ENCODE peak calls at places on chromosomes 7 and 10, in ten cellular contexts. X, J, P, U, R, M, W, Z, L and D are unnamed samples.

GRCh38 chr7:144513332-144513731 is 109.8 kb upstream of the NOBOX start:
- DNase-seq in Z (no peak), W (no peak), U (peak), L (peak), R (peak), X (no peak), P (no peak), M (no peak), J (peak), D (peak)

GRCh38 chr10:117656385-117657367 is 114.1 kb downstream of the EMX2 start:
- DNase-seq in P (no peak), M (no peak), W (no peak), Z (no peak), L (no peak), R (no peak), U (no peak), X (no peak), J (no peak), D (no peak)

GRCh38 chr7:12064716-12065115 is 146.4 kb upstream of the TMEM106B start:
- DNase-seq in L (no peak), J (no peak), X (no peak), P (no peak), W (no peak), Z (no peak), M (no peak), U (no peak), R (no peak), D (no peak)

GRCh38 chr7:80942261-80943041 is 23.6 kb upstream of the SEMA3C start:
- DNase-seq in Z (no peak), J (peak), X (peak), R (peak), P (peak), W (peak), M (peak), U (peak), L (peak), D (peak)

GRCh38 chr10:104018471-104018870 is 51.5 kb downstream of the SLK start:
- DNase-seq in M (no peak), U (no peak), J (no peak), P (no peak), R (no peak), L (no peak), X (no peak), Z (no peak), W (no peak), D (no peak)

GRCh38 chr7:181738-182137 is 10.6 kb upstream of the FAM20C start:
- DNase-seq in L (no peak), Z (no peak), P (no peak), U (no peak), M (no peak), X (no peak), W (no peak), R (no peak), J (no peak), D (no peak)

GRCh38 chr10:613217-613616 is 76.3 kb downstream of the DIP2C start:
- DNase-seq in W (peak), P (peak), Z (no peak), L (no peak), M (peak), U (no peak), J (no peak), X (peak), R (no peak), D (peak)

GRCh38 chr10:65670087-65670486 is 1255.7 kb upstream of the LRRTM3 start:
- DNase-seq in U (no peak), X (no peak), R (peak), M (no peak), Z (no peak), J (peak), P (no peak), W (peak), L (peak), D (no peak)

GRCh38 chr10:124450010-124450782 is at the start of gene NKX1-2:
- DNase-seq in U (no peak), X (no peak), Z (no peak), W (peak), P (no peak), J (no peak), R (no peak), M (no peak), L (peak), D (no peak)

GRCh38 chr10:126393076-126393475 is 4.8 kb upstream of the ADAM12 start:
- DNase-seq in P (no peak), Z (no peak), R (no peak), M (no peak), J (no peak), W (no peak), U (no peak), X (no peak), L (no peak), D (no peak)

GRCh38 chr7:133741703-133742102 is 385.4 kb upstream of the LRGUK start:
- DNase-seq in Z (no peak), L (no peak), P (no peak), R (no peak), U (no peak), W (no peak), J (no peak), M (no peak), X (no peak), D (no peak)

GRCh38 chr7:139771001-139771956 is 6.5 kb downstream of the HIPK2 start:
- DNase-seq in R (peak), X (no peak), L (peak), P (no peak), J (peak), M (no peak), W (peak), U (peak), Z (no peak), D (peak)

GRCh38 chr10:110067960-110068770 is 60.4 kb downstream of the ADD3 start:
- DNase-seq in R (no peak), L (peak), Z (peak), X (peak), P (peak), J (peak), U (peak), M (no peak), W (no peak), D (no peak)

GRCh38 chr7:30751696-30752273 is at the start of gene INMT:
- DNase-seq in P (peak), U (no peak), L (no peak), X (no peak), Z (no peak), W (no peak), J (peak), M (no peak), R (no peak), D (no peak)

GRCh38 chr7:101093907-101094306 is 8.6 kb downstream of the TRIM56 start:
- DNase-seq in P (no peak), R (peak), X (no peak), L (peak), W (peak), U (no peak), J (peak), M (no peak), Z (no peak), D (peak)

GRCh38 chr10:248307-248706 is 113.1 kb downstream of the ZMYND11 start:
- DNase-seq in U (no peak), W (no peak), L (no peak), R (no peak), X (no peak), P (no peak), J (no peak), Z (peak), M (no peak), D (no peak)

GRCh38 chr7:85095816-85096215 is 91.0 kb downstream of the SEMA3D start:
- DNase-seq in M (no peak), L (peak), R (no peak), Z (no peak), J (peak), X (no peak), P (no peak), U (no peak), W (no peak), D (no peak)

GRCh38 chr10:110600487-110601101 is 33.1 kb downstream of the SMC3 start:
- DNase-seq in X (peak), M (no peak), W (peak), U (peak), Z (no peak), L (peak), R (peak), P (no peak), J (peak), D (peak)

GRCh38 chr7:47663841-47664240 is 81.9 kb upstream of the TNS3 start:
- DNase-seq in R (no peak), L (no peak), P (no peak), Z (no peak), J (no peak), X (no peak), M (no peak), W (no peak), U (no peak), D (no peak)

GRCh38 chr10:109358325-109358724 is 565.0 kb downstream of the XPNPEP1 start:
- DNase-seq in R (no peak), J (no peak), U (no peak), P (no peak), W (no peak), M (no peak), X (no peak), L (no peak), Z (no peak), D (no peak)

GRCh38 chr7:145557805-145558204 is 558.8 kb upstream of the CNTNAP2 start:
- DNase-seq in Z (no peak), P (no peak), X (no peak), J (no peak), W (no peak), L (no peak), R (no peak), M (no peak), U (no peak), D (no peak)

GRCh38 chr10:101495324-101495925 is 92.6 kb downstream of the POLL start:
- DNase-seq in Z (no peak), P (no peak), W (peak), X (no peak), L (peak), U (peak), R (peak), M (no peak), J (peak), D (peak)

GRCh38 chr10:121708921-121709625 is 110.8 kb upstream of the FGFR2 start:
- DNase-seq in U (no peak), X (no peak), M (no peak), L (no peak), J (peak), Z (no peak), W (no peak), P (no peak), R (no peak), D (no peak)

GRCh38 chr10:112852308-112852707 is 97.7 kb upstream of the TCF7L2 start:
- DNase-seq in L (no peak), W (no peak), U (peak), X (no peak), R (no peak), J (no peak), P (peak), Z (no peak), M (peak), D (no peak)

GRCh38 chr10:5811387-5811821 is 1.8 kb downstream of the GDI2 start:
- DNase-seq in U (peak), Z (no peak), M (no peak), L (peak), J (peak), P (no peak), W (peak), X (peak), R (no peak), D (peak)

GRCh38 chr10:5806745-5807144 is 6.5 kb downstream of the GDI2 start:
- DNase-seq in X (no peak), R (no peak), Z (no peak), U (no peak), L (no peak), J (no peak), P (no peak), W (no peak), M (no peak), D (no peak)

GRCh38 chr10:5810235-5810634 is 3.0 kb downstream of the GDI2 start:
- DNase-seq in L (no peak), Z (no peak), M (no peak), J (no peak), P (no peak), W (no peak), U (no peak), X (no peak), R (no peak), D (no peak)

GRCh38 chr10:5812283-5813090 is 747 bp downstream of the GDI2 start:
- DNase-seq in W (peak), L (peak), X (peak), J (peak), Z (peak), U (peak), R (no peak), M (peak), P (peak), D (peak)

DNA sequence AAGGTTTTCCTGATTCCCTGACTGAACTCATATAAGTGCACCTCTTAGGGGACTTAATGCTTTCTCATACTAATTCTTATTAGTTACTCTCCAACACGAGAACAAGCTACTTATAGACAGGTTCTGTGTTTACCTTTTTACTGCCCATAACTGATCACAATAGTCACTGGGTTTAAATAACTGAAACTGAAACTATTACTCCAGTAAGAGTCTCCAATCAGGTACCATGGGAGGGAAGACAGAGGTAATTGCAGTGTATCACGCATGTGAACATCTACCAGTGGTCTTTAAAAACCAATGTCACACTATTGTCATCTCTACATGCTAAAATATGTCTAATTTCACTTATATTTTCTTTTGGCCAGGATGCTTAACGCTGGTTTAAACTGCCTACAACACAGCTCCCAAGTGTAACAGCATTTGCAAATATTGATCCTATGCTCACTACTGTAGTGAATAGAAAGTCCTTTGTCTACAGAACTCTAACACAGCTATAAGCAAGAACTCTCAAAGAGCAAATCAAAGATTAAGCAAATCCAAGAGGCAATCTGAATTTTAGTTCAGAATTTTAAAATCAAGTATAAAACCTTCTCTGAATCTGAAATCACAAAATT is 3.6 kb downstream of the GDI2 start:
- DNase-seq in L (peak), P (no peak), W (no peak), Z (no peak), R (no peak), X (no peak), J (no peak), M (no peak), U (no peak), D (no peak)
- H3K4me3 ChIP-seq in L (peak), P (no peak), W (peak), Z (no peak), R (no peak), X (no peak), J (no peak), M (no peak), U (peak), D (no peak)

DNA sequence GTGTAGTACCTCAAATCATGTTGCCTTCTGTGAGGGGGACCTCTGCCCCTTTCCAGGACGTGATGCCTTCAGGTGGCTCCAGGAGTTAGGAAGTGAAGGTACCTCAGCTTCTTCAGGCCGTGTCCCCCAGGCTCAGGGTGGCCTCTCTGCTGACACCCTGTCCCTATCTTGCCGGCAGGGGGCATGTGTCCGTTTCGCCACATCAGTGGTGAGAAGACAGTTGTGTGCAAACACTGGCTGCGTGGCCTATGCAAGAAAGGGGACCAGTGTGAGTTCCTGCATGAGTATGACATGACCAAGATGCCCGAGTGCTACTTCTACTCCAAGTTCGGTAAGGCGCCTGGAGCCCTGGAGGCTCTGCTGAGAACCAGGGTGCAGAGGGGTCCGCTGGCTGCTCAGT is 9.2 kb downstream of the CPSF4 start:
- DNase-seq in R (no peak), P (no peak), Z (no peak), M (no peak), J (no peak), X (no peak), W (no peak), U (peak), L (no peak), D (no peak)
- TF ChIP-seq CTCF in R (peak), P (no peak), Z (no peak), M (no peak), J (no peak), X (no peak), W (no peak), U (peak), L (no peak), D (peak)

DNA sequence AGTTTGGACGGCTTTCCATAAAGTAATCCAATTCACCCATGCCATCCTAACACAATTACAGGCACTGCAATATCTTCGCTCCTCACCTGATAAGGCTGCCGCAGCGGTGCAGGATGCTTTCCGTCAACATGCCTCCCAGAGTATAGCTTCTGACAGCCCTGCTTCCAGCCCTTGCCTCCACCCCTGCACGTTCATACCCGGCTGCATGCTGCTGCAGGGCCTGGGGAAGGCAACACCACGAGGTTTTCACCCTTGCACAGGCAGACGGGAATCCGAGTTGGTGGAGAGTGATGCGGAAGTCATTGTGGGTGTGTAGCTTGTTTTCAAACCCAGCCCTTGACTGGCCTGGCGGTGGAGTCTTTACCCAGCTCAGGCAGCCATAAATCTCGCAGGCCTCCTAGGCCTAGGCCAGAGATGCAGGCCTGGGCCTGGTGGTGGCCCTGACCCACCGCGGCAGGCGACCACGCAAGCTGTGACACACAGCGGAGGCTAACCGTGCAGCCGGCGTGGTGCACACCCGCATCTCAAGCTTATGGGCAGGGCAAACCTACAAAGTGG is 12.7 kb downstream of the EBF3 start:
- DNase-seq in W (no peak), P (no peak), M (no peak), J (peak), U (no peak), R (no peak), L (no peak), Z (no peak), X (no peak), D (no peak)
- H3K4me3 ChIP-seq in W (no peak), P (no peak), M (no peak), J (no peak), U (no peak), R (no peak), L (no peak), Z (no peak), X (no peak), D (no peak)

GRCh38 chr7:142445019-142445686 is 187.3 kb upstream of the PRSS58 start:
- DNase-seq in Z (peak), R (no peak), J (no peak), M (no peak), L (no peak), X (no peak), W (no peak), U (peak), P (no peak), D (peak)
- TF ChIP-seq CTCF in Z (no peak), R (peak), J (peak), M (no peak), L (peak), X (no peak), W (peak), U (peak), P (no peak), D (peak)

DNA sequence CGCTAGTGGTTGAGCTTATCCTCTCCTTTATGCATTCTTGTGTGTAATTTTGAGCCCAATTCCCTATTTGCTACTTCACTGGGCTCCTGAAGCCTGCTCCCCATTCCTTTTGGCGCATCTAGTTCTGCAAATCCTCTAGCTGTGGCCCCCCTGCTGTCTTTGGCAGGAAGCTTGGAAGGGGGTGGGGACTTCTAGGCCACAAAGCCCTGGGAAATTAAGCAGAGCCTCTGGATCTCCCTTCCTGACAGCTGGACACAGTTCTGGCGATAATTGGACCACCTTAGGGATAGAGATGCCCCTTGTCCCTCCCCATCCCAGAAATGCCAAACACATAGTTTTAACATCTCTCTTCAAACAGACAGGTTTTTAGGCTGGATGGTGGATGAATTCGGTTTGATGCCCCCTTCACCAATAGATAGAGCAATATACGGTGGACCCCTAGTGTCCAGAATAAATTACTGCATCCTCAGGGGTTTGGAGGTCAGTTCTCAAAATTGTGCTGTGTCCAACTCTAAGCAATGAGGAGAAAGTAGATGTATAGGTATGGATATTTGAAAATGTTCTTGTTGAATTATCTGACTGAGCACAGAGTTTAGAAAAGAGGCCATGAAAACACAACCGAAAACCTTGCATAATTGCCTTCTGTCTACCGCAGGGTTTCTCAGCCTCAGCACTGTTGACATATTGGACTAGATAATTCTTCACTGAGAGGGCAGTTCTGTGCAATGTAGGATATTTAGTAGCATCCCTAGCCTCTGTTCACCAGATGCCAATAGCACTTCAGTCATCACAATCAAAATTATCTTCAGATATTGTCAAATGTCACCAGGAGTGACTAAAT is 75.5 kb downstream of the PAPSS2 start:
- DNase-seq in L (peak), R (peak), Z (no peak), M (no peak), U (peak), W (peak), X (peak), P (peak), J (peak), D (peak)
- H3K4me3 ChIP-seq in L (no peak), R (no peak), Z (no peak), M (no peak), U (no peak), W (no peak), X (no peak), P (no peak), J (no peak), D (no peak)

GRCh38 chr7:24723178-24723530 is 34.1 kb downstream of the GSDME start:
- DNase-seq in X (no peak), W (no peak), U (no peak), M (no peak), L (no peak), P (no peak), J (no peak), Z (no peak), R (no peak), D (no peak)

GRCh38 chr7:24724451-24725190 is 32.6 kb downstream of the GSDME start:
- DNase-seq in X (no peak), M (no peak), J (no peak), P (no peak), U (no peak), Z (no peak), L (no peak), R (no peak), W (no peak), D (no peak)

GRCh38 chr7:24721378-24722030 is 35.8 kb downstream of the GSDME start:
- DNase-seq in M (no peak), J (no peak), W (peak), L (no peak), X (peak), U (no peak), Z (no peak), P (no peak), R (no peak), D (peak)

GRCh38 chr7:24720283-24720682 is 37.0 kb downstream of the GSDME start:
- DNase-seq in Z (no peak), W (no peak), R (no peak), U (no peak), J (no peak), P (no peak), M (no peak), L (no peak), X (no peak), D (no peak)

GRCh38 chr7:24722386-24723177 is 34.7 kb downstream of the GSDME start:
- DNase-seq in Z (no peak), U (peak), M (no peak), R (peak), X (peak), W (no peak), P (no peak), J (peak), L (peak), D (peak)
- TF ChIP-seq CTCF in Z (no peak), U (no peak), M (no peak), R (peak), X (no peak), W (peak), P (peak), J (peak), L (peak), D (peak)

GRCh38 chr7:32163911-32164310 is 93.7 kb upstream of the PDE1C start:
- DNase-seq in Z (no peak), P (no peak), J (peak), X (no peak), L (no peak), U (no peak), M (no peak), R (no peak), W (no peak), D (no peak)
- H3K4me3 ChIP-seq in Z (no peak), P (no peak), J (no peak), X (no peak), L (no peak), U (no peak), M (no peak), R (no peak), W (no peak), D (no peak)